ENCODE peak calls at places on chromosomes 12 and 14, in ten cellular contexts. One of them, this sample, is unnamed.

GRCh38 chr12:98998697-98999299 is 353.7 kb downstream of the APAF1 start:
- DNase-seq in skeletal muscle cell: peak; percentile 2
- DNase-seq in mesenchymal stem cell: peak; percentile 49
- DNase-seq in naive thymus-derived CD4-positive, alpha-beta T cell: no peak
- DNase-seq in prostate gland: no peak
- DNase-seq in aorta: no peak
- DNase-seq in LoVo: peak; percentile 70
- DNase-seq in IMR-90: peak; percentile 38
- DNase-seq in mucosa of descending colon: peak; percentile 1
- DNase-seq in stimulated activated CD4-positive, alpha-beta T cell treated with anti-CD3 and anti-CD28 coated beads, Interleukin-1b, Interleukin-23, amount 100 ng/mL, for 24 hours: no peak
- DNase-seq in this sample: no peak

GRCh38 chr12:124446364-124446763 is 121.0 kb downstream of the NCOR2 start:
- DNase-seq in skeletal muscle cell: no peak
- DNase-seq in mesenchymal stem cell: no peak
- DNase-seq in naive thymus-derived CD4-positive, alpha-beta T cell: no peak
- DNase-seq in prostate gland: no peak
- DNase-seq in aorta: peak; percentile 34
- DNase-seq in LoVo: no peak
- DNase-seq in IMR-90: no peak
- DNase-seq in mucosa of descending colon: no peak
- DNase-seq in stimulated activated CD4-positive, alpha-beta T cell treated with anti-CD3 and anti-CD28 coated beads, Interleukin-1b, Interleukin-23, amount 100 ng/mL, for 24 hours: no peak
- DNase-seq in this sample: no peak

GRCh38 chr12:50659260-50659659 is 104.6 kb upstream of the ATF1 start:
- DNase-seq in skeletal muscle cell: no peak
- DNase-seq in mesenchymal stem cell: no peak
- DNase-seq in naive thymus-derived CD4-positive, alpha-beta T cell: no peak
- DNase-seq in prostate gland: no peak
- DNase-seq in aorta: no peak
- DNase-seq in LoVo: no peak
- DNase-seq in IMR-90: no peak
- DNase-seq in mucosa of descending colon: no peak
- DNase-seq in stimulated activated CD4-positive, alpha-beta T cell treated with anti-CD3 and anti-CD28 coated beads, Interleukin-1b, Interleukin-23, amount 100 ng/mL, for 24 hours: no peak
- DNase-seq in this sample: no peak

GRCh38 chr14:55849833-55850232 is 268.4 kb upstream of the PELI2 start:
- DNase-seq in skeletal muscle cell: no peak
- DNase-seq in mesenchymal stem cell: no peak
- DNase-seq in naive thymus-derived CD4-positive, alpha-beta T cell: no peak
- DNase-seq in prostate gland: no peak
- DNase-seq in aorta: no peak
- DNase-seq in LoVo: no peak
- DNase-seq in IMR-90: no peak
- DNase-seq in mucosa of descending colon: no peak
- DNase-seq in stimulated activated CD4-positive, alpha-beta T cell treated with anti-CD3 and anti-CD28 coated beads, Interleukin-1b, Interleukin-23, amount 100 ng/mL, for 24 hours: no peak
- DNase-seq in this sample: no peak

GRCh38 chr12:47321436-47321835 is 241.7 kb upstream of the AMIGO2 start:
- DNase-seq in skeletal muscle cell: no peak
- DNase-seq in mesenchymal stem cell: no peak
- DNase-seq in naive thymus-derived CD4-positive, alpha-beta T cell: no peak
- DNase-seq in prostate gland: no peak
- DNase-seq in aorta: no peak
- DNase-seq in LoVo: no peak
- DNase-seq in IMR-90: no peak
- DNase-seq in mucosa of descending colon: no peak
- DNase-seq in stimulated activated CD4-positive, alpha-beta T cell treated with anti-CD3 and anti-CD28 coated beads, Interleukin-1b, Interleukin-23, amount 100 ng/mL, for 24 hours: no peak
- DNase-seq in this sample: no peak

GRCh38 chr12:96454396-96454795 is 35.0 kb upstream of the CFAP54 start:
- DNase-seq in skeletal muscle cell: no peak
- DNase-seq in mesenchymal stem cell: no peak
- DNase-seq in naive thymus-derived CD4-positive, alpha-beta T cell: no peak
- DNase-seq in prostate gland: no peak
- DNase-seq in aorta: no peak
- DNase-seq in LoVo: no peak
- DNase-seq in IMR-90: peak; percentile 50
- DNase-seq in mucosa of descending colon: no peak
- DNase-seq in stimulated activated CD4-positive, alpha-beta T cell treated with anti-CD3 and anti-CD28 coated beads, Interleukin-1b, Interleukin-23, amount 100 ng/mL, for 24 hours: no peak
- DNase-seq in this sample: no peak

GRCh38 chr12:109718390-109718789 is 4.8 kb downstream of the FAM222A start:
- DNase-seq in skeletal muscle cell: no peak
- DNase-seq in mesenchymal stem cell: peak; percentile 15
- DNase-seq in naive thymus-derived CD4-positive, alpha-beta T cell: no peak
- DNase-seq in prostate gland: no peak
- DNase-seq in aorta: no peak
- DNase-seq in LoVo: no peak
- DNase-seq in IMR-90: no peak
- DNase-seq in mucosa of descending colon: no peak
- DNase-seq in stimulated activated CD4-positive, alpha-beta T cell treated with anti-CD3 and anti-CD28 coated beads, Interleukin-1b, Interleukin-23, amount 100 ng/mL, for 24 hours: no peak
- DNase-seq in this sample: no peak

GRCh38 chr12:57552692-57553321 is 3.0 kb downstream of the KIF5A start:
- DNase-seq in skeletal muscle cell: no peak
- DNase-seq in mesenchymal stem cell: peak; percentile 78
- DNase-seq in naive thymus-derived CD4-positive, alpha-beta T cell: no peak
- DNase-seq in prostate gland: no peak
- DNase-seq in aorta: no peak
- DNase-seq in LoVo: no peak
- DNase-seq in IMR-90: peak; percentile 36
- DNase-seq in mucosa of descending colon: no peak
- DNase-seq in stimulated activated CD4-positive, alpha-beta T cell treated with anti-CD3 and anti-CD28 coated beads, Interleukin-1b, Interleukin-23, amount 100 ng/mL, for 24 hours: no peak
- DNase-seq in this sample: no peak

GRCh38 chr14:69699743-69700309 is 67.1 kb upstream of the SRSF5 start:
- DNase-seq in skeletal muscle cell: no peak
- DNase-seq in mesenchymal stem cell: no peak
- DNase-seq in naive thymus-derived CD4-positive, alpha-beta T cell: no peak
- DNase-seq in prostate gland: no peak
- DNase-seq in aorta: no peak
- DNase-seq in LoVo: no peak
- DNase-seq in IMR-90: no peak
- DNase-seq in mucosa of descending colon: no peak
- DNase-seq in stimulated activated CD4-positive, alpha-beta T cell treated with anti-CD3 and anti-CD28 coated beads, Interleukin-1b, Interleukin-23, amount 100 ng/mL, for 24 hours: no peak
- DNase-seq in this sample: no peak

GRCh38 chr12:115941362-115941761 is 336.1 kb downstream of the MED13L start:
- DNase-seq in skeletal muscle cell: peak; percentile 58
- DNase-seq in mesenchymal stem cell: peak; percentile 42
- DNase-seq in naive thymus-derived CD4-positive, alpha-beta T cell: no peak
- DNase-seq in prostate gland: no peak
- DNase-seq in aorta: no peak
- DNase-seq in LoVo: no peak
- DNase-seq in IMR-90: peak; percentile 64
- DNase-seq in mucosa of descending colon: no peak
- DNase-seq in stimulated activated CD4-positive, alpha-beta T cell treated with anti-CD3 and anti-CD28 coated beads, Interleukin-1b, Interleukin-23, amount 100 ng/mL, for 24 hours: no peak
- DNase-seq in this sample: no peak

GRCh38 chr14:58882577-58883018 is 244.8 kb downstream of the DACT1 start:
- DNase-seq in skeletal muscle cell: peak; percentile 95
- DNase-seq in mesenchymal stem cell: peak; percentile 52
- DNase-seq in naive thymus-derived CD4-positive, alpha-beta T cell: no peak
- DNase-seq in prostate gland: no peak
- DNase-seq in aorta: no peak
- DNase-seq in LoVo: no peak
- DNase-seq in IMR-90: peak; percentile 67
- DNase-seq in mucosa of descending colon: no peak
- DNase-seq in stimulated activated CD4-positive, alpha-beta T cell treated with anti-CD3 and anti-CD28 coated beads, Interleukin-1b, Interleukin-23, amount 100 ng/mL, for 24 hours: no peak
- DNase-seq in this sample: no peak

GRCh38 chr14:22850944-22851790 is 14.8 kb downstream of the MMP14 start:
- DNase-seq in skeletal muscle cell: peak; percentile 93
- DNase-seq in mesenchymal stem cell: peak; percentile 96
- DNase-seq in naive thymus-derived CD4-positive, alpha-beta T cell: no peak
- DNase-seq in prostate gland: peak; percentile 76
- DNase-seq in aorta: peak; percentile 95
- DNase-seq in LoVo: no peak
- DNase-seq in IMR-90: peak; percentile 98
- DNase-seq in mucosa of descending colon: peak; percentile 65
- DNase-seq in stimulated activated CD4-positive, alpha-beta T cell treated with anti-CD3 and anti-CD28 coated beads, Interleukin-1b, Interleukin-23, amount 100 ng/mL, for 24 hours: no peak
- DNase-seq in this sample: no peak

GRCh38 chr12:108890208-108890607 is 10.3 kb downstream of the DAO start:
- DNase-seq in skeletal muscle cell: no peak
- DNase-seq in mesenchymal stem cell: peak; percentile 23
- DNase-seq in naive thymus-derived CD4-positive, alpha-beta T cell: no peak
- DNase-seq in prostate gland: no peak
- DNase-seq in aorta: no peak
- DNase-seq in LoVo: no peak
- DNase-seq in IMR-90: peak; percentile 15
- DNase-seq in mucosa of descending colon: no peak
- DNase-seq in stimulated activated CD4-positive, alpha-beta T cell treated with anti-CD3 and anti-CD28 coated beads, Interleukin-1b, Interleukin-23, amount 100 ng/mL, for 24 hours: no peak
- DNase-seq in this sample: no peak

GRCh38 chr12:19978193-19978592 is 390.1 kb upstream of the PDE3A start:
- DNase-seq in skeletal muscle cell: peak; percentile 100
- DNase-seq in mesenchymal stem cell: peak; percentile 91
- DNase-seq in naive thymus-derived CD4-positive, alpha-beta T cell: no peak
- DNase-seq in prostate gland: no peak
- DNase-seq in aorta: no peak
- DNase-seq in LoVo: no peak
- DNase-seq in IMR-90: peak; percentile 97
- DNase-seq in mucosa of descending colon: no peak
- DNase-seq in stimulated activated CD4-positive, alpha-beta T cell treated with anti-CD3 and anti-CD28 coated beads, Interleukin-1b, Interleukin-23, amount 100 ng/mL, for 24 hours: no peak
- DNase-seq in this sample: no peak

GRCh38 chr12:79566452-79566851 is 124.3 kb downstream of the PAWR start:
- DNase-seq in skeletal muscle cell: no peak
- DNase-seq in mesenchymal stem cell: peak; percentile 69
- DNase-seq in naive thymus-derived CD4-positive, alpha-beta T cell: no peak
- DNase-seq in prostate gland: peak; percentile 43
- DNase-seq in aorta: no peak
- DNase-seq in LoVo: peak; percentile 56
- DNase-seq in IMR-90: peak; percentile 24
- DNase-seq in mucosa of descending colon: no peak
- DNase-seq in stimulated activated CD4-positive, alpha-beta T cell treated with anti-CD3 and anti-CD28 coated beads, Interleukin-1b, Interleukin-23, amount 100 ng/mL, for 24 hours: no peak
- DNase-seq in this sample: no peak

GRCh38 chr12:25590021-25590721 is 37.1 kb upstream of the LMNTD1 start:
- DNase-seq in skeletal muscle cell: no peak
- DNase-seq in mesenchymal stem cell: no peak
- DNase-seq in naive thymus-derived CD4-positive, alpha-beta T cell: peak; percentile 82
- DNase-seq in prostate gland: no peak
- DNase-seq in aorta: no peak
- DNase-seq in LoVo: no peak
- DNase-seq in IMR-90: no peak
- DNase-seq in mucosa of descending colon: no peak
- DNase-seq in stimulated activated CD4-positive, alpha-beta T cell treated with anti-CD3 and anti-CD28 coated beads, Interleukin-1b, Interleukin-23, amount 100 ng/mL, for 24 hours: no peak
- DNase-seq in this sample: no peak

GRCh38 chr14:92135269-92135668 is 13.5 kb downstream of the CPSF2 start:
- DNase-seq in skeletal muscle cell: no peak
- DNase-seq in mesenchymal stem cell: peak; percentile 58
- DNase-seq in naive thymus-derived CD4-positive, alpha-beta T cell: peak; percentile 29
- DNase-seq in prostate gland: no peak
- DNase-seq in aorta: no peak
- DNase-seq in LoVo: no peak
- DNase-seq in IMR-90: peak; percentile 59
- DNase-seq in mucosa of descending colon: no peak
- DNase-seq in stimulated activated CD4-positive, alpha-beta T cell treated with anti-CD3 and anti-CD28 coated beads, Interleukin-1b, Interleukin-23, amount 100 ng/mL, for 24 hours: no peak
- DNase-seq in this sample: no peak

GRCh38 chr14:54300881-54301280 is 95.9 kb upstream of the CDKN3 start:
- DNase-seq in skeletal muscle cell: no peak
- DNase-seq in mesenchymal stem cell: no peak
- DNase-seq in naive thymus-derived CD4-positive, alpha-beta T cell: no peak
- DNase-seq in prostate gland: no peak
- DNase-seq in aorta: no peak
- DNase-seq in LoVo: no peak
- DNase-seq in IMR-90: no peak
- DNase-seq in mucosa of descending colon: peak; percentile 19
- DNase-seq in stimulated activated CD4-positive, alpha-beta T cell treated with anti-CD3 and anti-CD28 coated beads, Interleukin-1b, Interleukin-23, amount 100 ng/mL, for 24 hours: no peak
- DNase-seq in this sample: no peak

GRCh38 chr14:67722293-67722692 is 20.6 kb downstream of the RDH12 start:
- DNase-seq in skeletal muscle cell: no peak
- DNase-seq in mesenchymal stem cell: no peak
- DNase-seq in naive thymus-derived CD4-positive, alpha-beta T cell: no peak
- DNase-seq in prostate gland: peak; percentile 39
- DNase-seq in aorta: peak; percentile 74
- DNase-seq in LoVo: no peak
- DNase-seq in IMR-90: peak; percentile 37
- DNase-seq in mucosa of descending colon: peak; percentile 19
- DNase-seq in stimulated activated CD4-positive, alpha-beta T cell treated with anti-CD3 and anti-CD28 coated beads, Interleukin-1b, Interleukin-23, amount 100 ng/mL, for 24 hours: no peak
- DNase-seq in this sample: no peak

GRCh38 chr12:70549340-70550179 is 87.7 kb downstream of the PTPRB start:
- DNase-seq in skeletal muscle cell: peak; percentile 18
- DNase-seq in mesenchymal stem cell: no peak
- DNase-seq in naive thymus-derived CD4-positive, alpha-beta T cell: no peak
- DNase-seq in prostate gland: no peak
- DNase-seq in aorta: no peak
- DNase-seq in LoVo: no peak
- DNase-seq in IMR-90: no peak
- DNase-seq in mucosa of descending colon: no peak
- DNase-seq in stimulated activated CD4-positive, alpha-beta T cell treated with anti-CD3 and anti-CD28 coated beads, Interleukin-1b, Interleukin-23, amount 100 ng/mL, for 24 hours: no peak
- DNase-seq in this sample: no peak

GRCh38 chr12:9925746-9926393 is 6.3 kb downstream of the CLEC2A start:
- DNase-seq in skeletal muscle cell: peak; percentile 4
- DNase-seq in mesenchymal stem cell: peak; percentile 55
- DNase-seq in naive thymus-derived CD4-positive, alpha-beta T cell: peak; percentile 50
- DNase-seq in prostate gland: no peak
- DNase-seq in aorta: no peak
- DNase-seq in LoVo: peak; percentile 54
- DNase-seq in IMR-90: peak; percentile 41
- DNase-seq in mucosa of descending colon: no peak
- DNase-seq in stimulated activated CD4-positive, alpha-beta T cell treated with anti-CD3 and anti-CD28 coated beads, Interleukin-1b, Interleukin-23, amount 100 ng/mL, for 24 hours: no peak
- DNase-seq in this sample: no peak

GRCh38 chr12:54231236-54231635 is 42.5 kb upstream of the SMUG1 start:
- DNase-seq in skeletal muscle cell: no peak
- DNase-seq in mesenchymal stem cell: no peak
- DNase-seq in naive thymus-derived CD4-positive, alpha-beta T cell: no peak
- DNase-seq in prostate gland: no peak
- DNase-seq in aorta: no peak
- DNase-seq in LoVo: no peak
- DNase-seq in IMR-90: no peak
- DNase-seq in mucosa of descending colon: no peak
- DNase-seq in stimulated activated CD4-positive, alpha-beta T cell treated with anti-CD3 and anti-CD28 coated beads, Interleukin-1b, Interleukin-23, amount 100 ng/mL, for 24 hours: no peak
- DNase-seq in this sample: no peak

GRCh38 chr12:93884794-93885460 is 207.8 kb downstream of the CRADD start:
- DNase-seq in skeletal muscle cell: no peak
- DNase-seq in mesenchymal stem cell: peak; percentile 28
- DNase-seq in naive thymus-derived CD4-positive, alpha-beta T cell: no peak
- DNase-seq in prostate gland: no peak
- DNase-seq in aorta: no peak
- DNase-seq in LoVo: no peak
- DNase-seq in IMR-90: peak; percentile 64
- DNase-seq in mucosa of descending colon: no peak
- DNase-seq in stimulated activated CD4-positive, alpha-beta T cell treated with anti-CD3 and anti-CD28 coated beads, Interleukin-1b, Interleukin-23, amount 100 ng/mL, for 24 hours: no peak
- DNase-seq in this sample: no peak

GRCh38 chr12:49098035-49098451 is 3.4 kb upstream of the DHH start:
- DNase-seq in skeletal muscle cell: no peak
- DNase-seq in mesenchymal stem cell: peak; percentile 55
- DNase-seq in naive thymus-derived CD4-positive, alpha-beta T cell: peak; percentile 51
- DNase-seq in prostate gland: no peak
- DNase-seq in aorta: peak; percentile 63
- DNase-seq in LoVo: peak; percentile 42
- DNase-seq in IMR-90: peak; percentile 30
- DNase-seq in mucosa of descending colon: peak; percentile 66
- DNase-seq in stimulated activated CD4-positive, alpha-beta T cell treated with anti-CD3 and anti-CD28 coated beads, Interleukin-1b, Interleukin-23, amount 100 ng/mL, for 24 hours: no peak
- DNase-seq in this sample: no peak

GRCh38 chr14:35470775-35471174 is 63.2 kb upstream of the INSM2 start:
- DNase-seq in skeletal muscle cell: no peak
- DNase-seq in mesenchymal stem cell: peak; percentile 24
- DNase-seq in naive thymus-derived CD4-positive, alpha-beta T cell: no peak
- DNase-seq in prostate gland: no peak
- DNase-seq in aorta: no peak
- DNase-seq in LoVo: no peak
- DNase-seq in IMR-90: peak; percentile 31
- DNase-seq in mucosa of descending colon: no peak
- DNase-seq in stimulated activated CD4-positive, alpha-beta T cell treated with anti-CD3 and anti-CD28 coated beads, Interleukin-1b, Interleukin-23, amount 100 ng/mL, for 24 hours: no peak
- DNase-seq in this sample: no peak

GRCh38 chr14:95436348-95436747 is 80.1 kb downstream of the SYNE3 start:
- DNase-seq in skeletal muscle cell: no peak
- DNase-seq in mesenchymal stem cell: no peak
- DNase-seq in naive thymus-derived CD4-positive, alpha-beta T cell: no peak
- DNase-seq in prostate gland: no peak
- DNase-seq in aorta: no peak
- DNase-seq in LoVo: no peak
- DNase-seq in IMR-90: no peak
- DNase-seq in mucosa of descending colon: no peak
- DNase-seq in stimulated activated CD4-positive, alpha-beta T cell treated with anti-CD3 and anti-CD28 coated beads, Interleukin-1b, Interleukin-23, amount 100 ng/mL, for 24 hours: no peak
- DNase-seq in this sample: no peak